ENCODE peak calls at places on chromosome 1, in four cellular contexts. G is HepG2, Q is GM12878, S is K562. D is an unnamed sample.
A peak's percentile ranks its signal among the peaks of the same experiment; 100 is the strongest.

GRCh38 chr1:3482590-3482899 is 28.1 kb downstream of the ARHGEF16 start:
- DNase-seq in Q (no peak), S (peak; percentile 54), G (no peak), D (peak; percentile 42)

GRCh38 chr1:62601412-62601971 is 4.2 kb downstream of the ANGPTL3 start:
- DNase-seq in S (no peak), Q (no peak), G (no peak), D (no peak)

GRCh38 chr1:2252423-2252822 is 24.3 kb downstream of the SKI start:
- DNase-seq in G (no peak), S (no peak), Q (no peak), D (no peak)

GRCh38 chr1:36981771-36982622 is 52.3 kb downstream of the GRIK3 start:
- DNase-seq in S (no peak), Q (no peak), G (no peak), D (no peak)

GRCh38 chr1:24981632-24982007 is 51.5 kb upstream of the RUNX3 start:
- DNase-seq in S (no peak), Q (no peak), G (no peak), D (no peak)

GRCh38 chr1:61313906-61314422 is 231.6 kb downstream of the NFIA start:
- DNase-seq in Q (no peak), S (no peak), G (no peak), D (no peak)

GRCh38 chr1:4660917-4661594 is 6.6 kb downstream of the AJAP1 start:
- DNase-seq in S (no peak), G (no peak), Q (no peak), D (no peak)

GRCh38 chr1:23169727-23170335 is 1.2 kb upstream of the LUZP1 start:
- DNase-seq in S (no peak), Q (no peak), G (peak; percentile 32), D (peak; percentile 37)

GRCh38 chr1:225484657-225485606 is 57.1 kb upstream of the LBR start:
- DNase-seq in Q (no peak), S (no peak), G (no peak), D (no peak)

GRCh38 chr1:47002211-47002610 is 21.3 kb upstream of the CYP4X1 start:
- DNase-seq in S (peak; percentile 31), Q (no peak), G (no peak), D (no peak)

GRCh38 chr1:72280131-72280530 is 2.2 kb downstream of the NEGR1 start:
- DNase-seq in S (no peak), G (no peak), Q (no peak), D (no peak)

GRCh38 chr1:16146888-16147614 is 8.8 kb downstream of the EPHA2 start:
- DNase-seq in S (no peak), G (peak; percentile 59), Q (no peak), D (no peak)

GRCh38 chr1:172286629-172287076 is 133.8 kb upstream of the C1orf105 start:
- DNase-seq in G (no peak), S (no peak), Q (no peak), D (no peak)
- TF ChIP-seq FOXM1 in G (no peak), S (no peak), Q (no peak), D (no peak)

DNA sequence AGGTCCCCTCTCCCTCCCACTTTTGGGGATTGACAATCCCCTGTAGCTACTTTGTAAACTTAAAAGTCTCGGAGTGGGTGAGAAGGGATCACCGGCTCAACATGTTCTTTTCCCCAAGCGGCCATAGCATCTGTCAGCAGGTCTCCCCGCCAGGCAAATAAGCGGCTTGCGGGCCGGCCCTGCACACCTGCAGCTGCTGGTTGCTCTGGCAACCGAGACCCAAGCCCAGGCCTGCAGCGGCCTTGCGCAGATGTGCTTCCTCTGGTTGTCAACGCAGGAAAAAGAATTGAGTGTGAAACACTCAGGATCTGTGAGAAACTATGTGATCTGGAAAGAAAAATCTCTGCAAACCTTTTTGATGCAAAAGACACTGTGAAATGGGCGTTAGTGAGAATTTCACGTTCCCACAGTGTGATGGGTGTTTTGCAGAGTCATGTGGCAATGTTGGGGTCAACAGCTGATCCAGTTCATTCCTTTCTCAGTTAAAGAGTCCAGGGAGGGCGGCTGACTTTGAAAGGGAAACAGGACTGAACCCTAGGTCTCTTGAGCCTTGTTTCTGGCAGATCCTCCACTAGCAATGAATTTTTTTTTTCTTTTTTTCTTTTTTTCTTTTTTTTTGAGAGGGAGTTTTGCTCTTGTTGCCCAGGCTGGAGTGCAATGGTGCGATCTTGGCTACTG is 28.4 kb downstream of the TOMM20 start:
- DNase-seq in Q (peak; percentile 66), S (no peak), G (peak; percentile 52), D (no peak)
- TF ChIP-seq FOXK2 in Q (no peak), S (no peak), G (peak; percentile 50), D (no peak)

DNA sequence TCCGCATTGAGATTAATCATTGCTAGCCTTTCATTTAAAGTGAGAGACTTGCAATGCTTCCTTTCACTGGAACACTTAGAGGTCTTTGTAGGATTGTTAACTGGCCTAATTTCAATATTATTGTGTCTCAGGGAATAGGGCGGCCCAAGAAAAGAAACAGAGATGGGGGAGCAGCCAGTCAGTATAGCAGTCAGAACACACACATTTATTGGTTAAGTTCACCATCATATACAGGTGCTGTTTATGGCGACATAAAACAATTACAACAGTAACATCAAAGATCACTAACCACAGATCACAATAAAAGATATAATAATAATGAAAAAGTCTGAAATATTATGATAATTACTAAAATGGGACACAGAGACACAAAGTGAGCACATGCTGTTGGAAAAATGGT is 29.4 kb downstream of the BARHL2 start:
- DNase-seq in G (no peak), S (no peak), Q (no peak), D (no peak)
- TF ChIP-seq FOXM1 in G (no peak), S (no peak), Q (no peak), D (no peak)

GRCh38 chr1:81812712-81813111 is 12.0 kb downstream of the ADGRL2 start:
- DNase-seq in S (no peak), G (no peak), Q (no peak), D (no peak)
- TF ChIP-seq FOXK2 in S (no peak), G (no peak), Q (no peak), D (no peak)

GRCh38 chr1:70546726-70547125 is 135.7 kb downstream of the CTH start:
- DNase-seq in S (no peak), G (no peak), Q (no peak), D (no peak)
- TF ChIP-seq FOXM1 in S (no peak), G (no peak), Q (no peak), D (no peak)

DNA sequence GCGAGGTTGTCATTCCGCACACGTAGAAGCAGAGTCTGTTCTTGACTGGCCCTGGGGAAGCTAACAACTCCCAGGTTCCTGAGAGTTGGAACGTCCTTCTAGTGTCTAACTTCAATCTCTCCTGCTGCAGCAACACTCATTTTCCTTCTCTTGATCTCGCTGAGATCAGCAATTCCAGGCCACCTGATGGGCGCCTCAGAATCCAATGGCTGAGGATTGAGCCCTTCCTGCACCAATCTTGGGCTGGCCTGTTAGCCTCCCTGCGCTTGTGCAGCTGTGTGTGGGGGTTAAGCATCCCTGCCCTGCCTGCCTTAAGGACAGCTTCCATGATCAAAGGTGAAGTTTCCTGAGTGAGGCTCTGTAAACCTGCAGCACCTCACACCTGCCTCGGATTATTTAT is 87.9 kb downstream of the SYT2 start:
- DNase-seq in S (no peak), Q (no peak), G (no peak), D (no peak)
- TF ChIP-seq FOXK2 in S (no peak), Q (no peak), G (no peak), D (no peak)

DNA sequence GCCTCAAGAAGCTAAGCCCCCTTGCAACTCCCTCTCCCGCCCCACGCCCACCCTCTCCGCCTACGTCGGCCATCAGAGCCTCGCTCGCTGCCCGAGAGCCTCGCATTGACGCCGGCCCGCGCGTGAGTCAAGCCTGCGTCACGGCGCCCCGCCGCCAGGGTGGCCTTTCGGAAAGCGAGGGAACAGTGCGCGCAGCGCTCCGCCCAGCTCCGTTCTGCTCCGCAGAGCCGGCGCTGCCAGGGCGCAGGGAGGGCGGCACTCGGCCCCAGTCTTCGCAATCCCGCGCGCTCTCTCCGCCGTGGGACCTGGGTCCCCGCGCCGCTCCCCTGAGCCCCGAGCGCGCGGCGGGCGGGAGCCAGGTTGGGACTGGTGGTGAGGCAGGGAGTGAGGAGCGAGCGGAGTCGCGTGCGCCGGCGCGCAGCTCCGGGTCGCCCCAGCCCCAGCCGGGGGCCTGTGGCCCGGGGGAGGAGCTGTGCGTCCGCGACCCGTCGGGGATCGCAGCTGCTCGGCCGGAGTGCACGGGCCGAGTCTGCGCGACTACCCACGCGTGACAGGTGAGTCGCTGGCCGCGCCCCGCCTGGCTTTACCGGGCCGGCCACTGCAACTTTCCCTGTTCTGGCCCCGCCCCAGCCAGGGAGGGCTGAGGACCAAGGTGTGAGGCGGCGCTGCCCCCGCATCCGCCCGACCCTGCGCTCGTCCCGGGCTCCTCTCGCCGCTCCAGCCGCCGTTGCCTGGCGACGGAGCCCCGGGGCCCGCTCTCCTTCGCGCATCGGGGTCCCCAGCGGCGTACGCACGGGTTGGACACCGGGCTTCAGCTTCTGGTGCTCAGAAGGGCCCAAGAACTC is at the start of gene SLC6A17:
- DNase-seq in S (peak; percentile 32), G (no peak), Q (no peak), D (peak; percentile 85)
- TF ChIP-seq FOXM1 in S (no peak), G (no peak), Q (no peak), D (no peak)

DNA sequence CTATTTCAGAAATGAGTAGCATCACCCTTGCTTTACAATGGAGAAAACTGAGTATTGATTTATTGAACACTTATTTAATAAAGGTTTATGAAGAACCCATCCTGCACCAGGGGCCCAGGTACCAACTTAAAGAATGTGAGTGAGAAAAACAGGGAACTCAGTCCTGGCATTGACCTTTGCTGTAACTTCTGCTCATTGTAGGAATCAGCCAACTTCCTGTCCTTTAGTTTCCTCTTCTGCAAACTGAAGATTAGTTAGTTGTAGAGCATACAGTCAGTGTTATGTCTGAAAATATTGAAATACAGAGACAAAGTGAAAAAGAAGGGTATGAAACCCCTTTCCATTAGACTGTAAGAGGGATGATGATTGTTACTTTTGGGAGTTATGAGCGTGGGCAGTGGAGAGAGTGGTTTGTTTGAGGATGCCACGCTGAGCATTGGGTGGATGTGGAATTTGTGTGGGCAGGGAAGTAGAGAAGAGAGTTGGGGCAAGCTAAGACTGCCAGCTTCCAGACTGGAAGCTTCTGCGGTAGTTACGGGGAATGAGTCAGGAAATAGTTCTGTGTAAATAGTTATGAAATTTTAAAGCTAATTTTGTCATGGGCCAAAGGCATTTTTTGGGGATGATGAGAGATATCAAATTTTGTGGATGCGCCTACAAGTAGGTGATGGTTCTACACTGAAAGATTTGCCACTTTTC is 89.2 kb downstream of the GPR88 start:
- DNase-seq in G (no peak), S (no peak), Q (no peak), D (no peak)
- TF ChIP-seq FOXK2 in G (no peak), S (no peak), Q (no peak), D (no peak)

D was measured in HEK293T.